ENCODE peak calls at places on chromosomes 11 and 22, in seven cellular contexts. One of them, this sample, is unnamed.

GRCh38 chr11:126914941-126915340 is 85.6 kb downstream of the KIRREL3 start:
- DNase-seq in A549: no peak
- DNase-seq in tibial artery: no peak
- DNase-seq in heart right ventricle: no peak
- DNase-seq in choroid plexus epithelial cell: peak
- DNase-seq in fibroblast of lung: peak
- DNase-seq in body of pancreas: no peak
- DNase-seq in this sample: no peak

GRCh38 chr11:61541568-61541967 is 33.0 kb downstream of the LRRC10B start:
- DNase-seq in A549: peak
- DNase-seq in tibial artery: no peak
- DNase-seq in heart right ventricle: no peak
- DNase-seq in choroid plexus epithelial cell: peak
- DNase-seq in fibroblast of lung: peak
- DNase-seq in body of pancreas: no peak
- DNase-seq in this sample: no peak

GRCh38 chr11:31702966-31703365 is 108.2 kb downstream of the PAX6 start:
- DNase-seq in A549: peak
- DNase-seq in tibial artery: no peak
- DNase-seq in heart right ventricle: no peak
- DNase-seq in choroid plexus epithelial cell: peak
- DNase-seq in fibroblast of lung: peak
- DNase-seq in body of pancreas: no peak
- DNase-seq in this sample: no peak

GRCh38 chr11:15775051-15775541 is 581.2 kb downstream of the SOX6 start:
- DNase-seq in A549: no peak
- DNase-seq in tibial artery: no peak
- DNase-seq in heart right ventricle: peak
- DNase-seq in choroid plexus epithelial cell: peak
- DNase-seq in fibroblast of lung: no peak
- DNase-seq in body of pancreas: no peak
- DNase-seq in this sample: no peak

GRCh38 chr11:110490886-110491285 is 61.1 kb downstream of the FDX1 start:
- DNase-seq in A549: peak
- DNase-seq in tibial artery: peak
- DNase-seq in heart right ventricle: no peak
- DNase-seq in choroid plexus epithelial cell: peak
- DNase-seq in fibroblast of lung: peak
- DNase-seq in body of pancreas: no peak
- DNase-seq in this sample: no peak

GRCh38 chr22:18997306-18997924 is 61.3 kb upstream of the PRODH start:
- DNase-seq in A549: no peak
- DNase-seq in tibial artery: no peak
- DNase-seq in heart right ventricle: no peak
- DNase-seq in choroid plexus epithelial cell: no peak
- DNase-seq in fibroblast of lung: no peak
- DNase-seq in body of pancreas: no peak
- DNase-seq in this sample: no peak

GRCh38 chr11:116698080-116698479 is 74.7 kb downstream of the BUD13 start:
- DNase-seq in A549: no peak
- DNase-seq in tibial artery: no peak
- DNase-seq in heart right ventricle: no peak
- DNase-seq in choroid plexus epithelial cell: no peak
- DNase-seq in fibroblast of lung: no peak
- DNase-seq in body of pancreas: no peak
- DNase-seq in this sample: no peak

GRCh38 chr22:48660795-48661740 is 1166.6 kb downstream of the BRD1 start:
- DNase-seq in A549: no peak
- DNase-seq in tibial artery: no peak
- DNase-seq in heart right ventricle: no peak
- DNase-seq in choroid plexus epithelial cell: no peak
- DNase-seq in fibroblast of lung: no peak
- DNase-seq in body of pancreas: no peak
- DNase-seq in this sample: no peak

GRCh38 chr22:44068422-44069191 is 44.5 kb downstream of the PARVB start:
- DNase-seq in A549: no peak
- DNase-seq in tibial artery: peak
- DNase-seq in heart right ventricle: peak
- DNase-seq in choroid plexus epithelial cell: no peak
- DNase-seq in fibroblast of lung: no peak
- DNase-seq in body of pancreas: no peak
- DNase-seq in this sample: no peak

GRCh38 chr22:46697811-46698515 is 40.1 kb downstream of the CERK start:
- DNase-seq in A549: no peak
- DNase-seq in tibial artery: no peak
- DNase-seq in heart right ventricle: no peak
- DNase-seq in choroid plexus epithelial cell: no peak
- DNase-seq in fibroblast of lung: no peak
- DNase-seq in body of pancreas: no peak
- DNase-seq in this sample: no peak

GRCh38 chr11:118634435-118635236 is 27.2 kb downstream of the PHLDB1 start:
- DNase-seq in A549: no peak
- DNase-seq in tibial artery: peak
- DNase-seq in heart right ventricle: peak
- DNase-seq in choroid plexus epithelial cell: peak
- DNase-seq in fibroblast of lung: peak
- DNase-seq in body of pancreas: peak
- DNase-seq in this sample: peak

GRCh38 chr11:9092846-9093778 is 1.7 kb upstream of the SCUBE2 start:
- DNase-seq in A549: no peak
- DNase-seq in tibial artery: no peak
- DNase-seq in heart right ventricle: no peak
- DNase-seq in choroid plexus epithelial cell: peak
- DNase-seq in fibroblast of lung: peak
- DNase-seq in body of pancreas: peak
- DNase-seq in this sample: no peak

GRCh38 chr22:21642584-21643448 is 714 bp downstream of the SDF2L1 start:
- DNase-seq in A549: peak
- DNase-seq in tibial artery: no peak
- DNase-seq in heart right ventricle: no peak
- DNase-seq in choroid plexus epithelial cell: peak
- DNase-seq in fibroblast of lung: peak
- DNase-seq in body of pancreas: peak
- DNase-seq in this sample: peak

GRCh38 chr11:114264381-114264780 is 31.8 kb upstream of the NNMT start:
- DNase-seq in A549: no peak
- DNase-seq in tibial artery: no peak
- DNase-seq in heart right ventricle: no peak
- DNase-seq in choroid plexus epithelial cell: no peak
- DNase-seq in fibroblast of lung: no peak
- DNase-seq in body of pancreas: no peak
- DNase-seq in this sample: no peak

GRCh38 chr11:35593143-35593542 is 25.1 kb upstream of the FJX1 start:
- DNase-seq in A549: no peak
- DNase-seq in tibial artery: no peak
- DNase-seq in heart right ventricle: no peak
- DNase-seq in choroid plexus epithelial cell: peak
- DNase-seq in fibroblast of lung: peak
- DNase-seq in body of pancreas: no peak
- DNase-seq in this sample: no peak

GRCh38 chr11:119709171-119709570 is 19.8 kb downstream of the NECTIN1 start:
- DNase-seq in A549: no peak
- DNase-seq in tibial artery: no peak
- DNase-seq in heart right ventricle: no peak
- DNase-seq in choroid plexus epithelial cell: no peak
- DNase-seq in fibroblast of lung: no peak
- DNase-seq in body of pancreas: no peak
- DNase-seq in this sample: no peak

GRCh38 chr11:2943711-2944118 is 14.5 kb upstream of the PHLDA2 start:
- DNase-seq in A549: no peak
- DNase-seq in tibial artery: no peak
- DNase-seq in heart right ventricle: no peak
- DNase-seq in choroid plexus epithelial cell: no peak
- DNase-seq in fibroblast of lung: no peak
- DNase-seq in body of pancreas: no peak
- DNase-seq in this sample: no peak

GRCh38 chr22:49921508-49922278 is 3.3 kb downstream of the CRELD2 start:
- DNase-seq in A549: no peak
- DNase-seq in tibial artery: no peak
- DNase-seq in heart right ventricle: no peak
- DNase-seq in choroid plexus epithelial cell: no peak
- DNase-seq in fibroblast of lung: no peak
- DNase-seq in body of pancreas: no peak
- DNase-seq in this sample: peak

GRCh38 chr11:17230867-17231851 is 23.4 kb upstream of the PIK3C2A start:
- DNase-seq in A549: no peak
- DNase-seq in tibial artery: no peak
- DNase-seq in heart right ventricle: no peak
- DNase-seq in choroid plexus epithelial cell: no peak
- DNase-seq in fibroblast of lung: no peak
- DNase-seq in body of pancreas: no peak
- DNase-seq in this sample: no peak

GRCh38 chr22:45991108-45991507 is 14.1 kb upstream of the WNT7B start:
- DNase-seq in A549: no peak
- DNase-seq in tibial artery: no peak
- DNase-seq in heart right ventricle: no peak
- DNase-seq in choroid plexus epithelial cell: no peak
- DNase-seq in fibroblast of lung: no peak
- DNase-seq in body of pancreas: no peak
- DNase-seq in this sample: no peak

GRCh38 chr11:66889974-66890373 is 33.1 kb downstream of the LRFN4 start:
- DNase-seq in A549: no peak
- DNase-seq in tibial artery: no peak
- DNase-seq in heart right ventricle: no peak
- DNase-seq in choroid plexus epithelial cell: no peak
- DNase-seq in fibroblast of lung: peak
- DNase-seq in body of pancreas: no peak
- DNase-seq in this sample: no peak

GRCh38 chr11:1628506-1629325 is 859 bp upstream of the KRTAP5-5 start:
- DNase-seq in A549: peak
- DNase-seq in tibial artery: no peak
- DNase-seq in heart right ventricle: peak
- DNase-seq in choroid plexus epithelial cell: peak
- DNase-seq in fibroblast of lung: peak
- DNase-seq in body of pancreas: peak
- DNase-seq in this sample: peak

GRCh38 chr11:118245946-118246562 is 6.1 kb downstream of the MPZL3 start:
- DNase-seq in A549: no peak
- DNase-seq in tibial artery: no peak
- DNase-seq in heart right ventricle: no peak
- DNase-seq in choroid plexus epithelial cell: no peak
- DNase-seq in fibroblast of lung: no peak
- DNase-seq in body of pancreas: no peak
- DNase-seq in this sample: no peak

GRCh38 chr22:36770116-36770945 is 5.6 kb downstream of the IFT27 start:
- DNase-seq in A549: no peak
- DNase-seq in tibial artery: no peak
- DNase-seq in heart right ventricle: no peak
- DNase-seq in choroid plexus epithelial cell: peak
- DNase-seq in fibroblast of lung: no peak
- DNase-seq in body of pancreas: no peak
- DNase-seq in this sample: no peak

GRCh38 chr11:35600439-35600838 is 17.8 kb upstream of the FJX1 start:
- DNase-seq in A549: no peak
- DNase-seq in tibial artery: no peak
- DNase-seq in heart right ventricle: no peak
- DNase-seq in choroid plexus epithelial cell: no peak
- DNase-seq in fibroblast of lung: no peak
- DNase-seq in body of pancreas: no peak
- DNase-seq in this sample: no peak

GRCh38 chr11:70423523-70424505 is 25.5 kb downstream of the CTTN start:
- DNase-seq in A549: no peak
- DNase-seq in tibial artery: no peak
- DNase-seq in heart right ventricle: no peak
- DNase-seq in choroid plexus epithelial cell: peak
- DNase-seq in fibroblast of lung: peak
- DNase-seq in body of pancreas: no peak
- DNase-seq in this sample: no peak

GRCh38 chr11:120244476-120244875 is 4.5 kb downstream of the POU2F3 start:
- DNase-seq in A549: no peak
- DNase-seq in tibial artery: no peak
- DNase-seq in heart right ventricle: no peak
- DNase-seq in choroid plexus epithelial cell: peak
- DNase-seq in fibroblast of lung: no peak
- DNase-seq in body of pancreas: no peak
- DNase-seq in this sample: no peak

GRCh38 chr11:68775951-68776388 is 24.6 kb upstream of the TESMIN start:
- DNase-seq in A549: no peak
- DNase-seq in tibial artery: no peak
- DNase-seq in heart right ventricle: no peak
- DNase-seq in choroid plexus epithelial cell: no peak
- DNase-seq in fibroblast of lung: no peak
- DNase-seq in body of pancreas: no peak
- DNase-seq in this sample: no peak
- TF ChIP-seq CTCF in A549: no peak
- TF ChIP-seq CTCF in tibial artery: no peak
- TF ChIP-seq CTCF in heart right ventricle: no peak
- TF ChIP-seq CTCF in choroid plexus epithelial cell: no peak
- TF ChIP-seq CTCF in fibroblast of lung: no peak
- TF ChIP-seq CTCF in body of pancreas: no peak
- TF ChIP-seq CTCF in this sample: no peak

GRCh38 chr11:71977743-71978418 is 20.8 kb upstream of the IL18BP start:
- DNase-seq in A549: peak
- DNase-seq in tibial artery: peak
- DNase-seq in heart right ventricle: peak
- DNase-seq in choroid plexus epithelial cell: peak
- DNase-seq in fibroblast of lung: peak
- DNase-seq in body of pancreas: peak
- DNase-seq in this sample: no peak
- TF ChIP-seq CTCF in A549: peak
- TF ChIP-seq CTCF in tibial artery: peak
- TF ChIP-seq CTCF in heart right ventricle: peak
- TF ChIP-seq CTCF in choroid plexus epithelial cell: peak
- TF ChIP-seq CTCF in fibroblast of lung: peak
- TF ChIP-seq CTCF in body of pancreas: peak
- TF ChIP-seq CTCF in this sample: peak

GRCh38 chr22:24155597-24156145 is 25.6 kb upstream of the SUSD2 start:
- DNase-seq in A549: peak
- DNase-seq in tibial artery: peak
- DNase-seq in heart right ventricle: peak
- DNase-seq in choroid plexus epithelial cell: peak
- DNase-seq in fibroblast of lung: peak
- DNase-seq in body of pancreas: peak
- DNase-seq in this sample: peak
- TF ChIP-seq CTCF in A549: peak
- TF ChIP-seq CTCF in tibial artery: peak
- TF ChIP-seq CTCF in heart right ventricle: peak
- TF ChIP-seq CTCF in choroid plexus epithelial cell: peak
- TF ChIP-seq CTCF in fibroblast of lung: peak
- TF ChIP-seq CTCF in body of pancreas: peak
- TF ChIP-seq CTCF in this sample: peak

GRCh38 chr11:74094393-74094792 is 76.4 kb downstream of the C2CD3 start:
- DNase-seq in A549: no peak
- DNase-seq in tibial artery: no peak
- DNase-seq in heart right ventricle: no peak
- DNase-seq in choroid plexus epithelial cell: no peak
- DNase-seq in fibroblast of lung: no peak
- DNase-seq in body of pancreas: no peak
- DNase-seq in this sample: no peak
- TF ChIP-seq CTCF in A549: peak
- TF ChIP-seq CTCF in tibial artery: no peak
- TF ChIP-seq CTCF in heart right ventricle: no peak
- TF ChIP-seq CTCF in choroid plexus epithelial cell: peak
- TF ChIP-seq CTCF in fibroblast of lung: no peak
- TF ChIP-seq CTCF in body of pancreas: no peak
- TF ChIP-seq CTCF in this sample: no peak

This sample was measured in right lobe of liver.